ENCODE peak calls at places on chromosomes 5 and 9, in five cellular contexts. L is cardiac fibroblast, S is right cardiac atrium, A is coronary artery, T is HL-60. Z is an unnamed sample.

GRCh38 chr9:97723819-97724218 is 26.7 kb upstream of the XPA start:
- DNase-seq in L (no peak), S (no peak), A (no peak), T (no peak), Z (no peak)

GRCh38 chr5:937151-937924 is 44.7 kb downstream of the TRIP13 start:
- DNase-seq in L (no peak), S (peak), A (no peak), T (no peak), Z (no peak)

GRCh38 chr9:71485306-71485705 is 283.0 kb downstream of the CEMIP2 start:
- DNase-seq in L (no peak), S (no peak), A (no peak), T (no peak), Z (no peak)

GRCh38 chr9:127457191-127457878 is 6.0 kb downstream of the LRSAM1 start:
- DNase-seq in L (no peak), S (no peak), A (no peak), T (no peak), Z (no peak)

GRCh38 chr9:96758845-96759673 is 18.8 kb downstream of the ZNF510 start:
- DNase-seq in L (peak), S (no peak), A (no peak), T (no peak), Z (no peak)

GRCh38 chr5:2194949-2195348 is 312.2 kb upstream of the IRX4 start:
- DNase-seq in L (no peak), S (no peak), A (no peak), T (no peak), Z (no peak)

GRCh38 chr9:91305596-91305995 is 56.1 kb downstream of the AUH start:
- DNase-seq in L (no peak), S (no peak), A (no peak), T (no peak), Z (no peak)

GRCh38 chr5:77367733-77368132 is 124.4 kb downstream of the WDR41 start:
- DNase-seq in L (no peak), S (no peak), A (no peak), T (no peak), Z (peak)

GRCh38 chr5:124963236-124963929 is 216.9 kb upstream of the ZNF608 start:
- DNase-seq in L (peak), S (no peak), A (no peak), T (peak), Z (peak)

GRCh38 chr9:90965141-90965910 is 163.7 kb downstream of the SYK start:
- DNase-seq in L (peak), S (no peak), A (no peak), T (no peak), Z (no peak)

GRCh38 chr9:114869845-114870244 is 60.5 kb downstream of the TNFSF8 start:
- DNase-seq in L (no peak), S (no peak), A (no peak), T (no peak), Z (no peak)

GRCh38 chr9:108478871-108479332 is 376.9 kb downstream of the ACTL7B start:
- DNase-seq in L (peak), S (no peak), A (no peak), T (no peak), Z (peak)

GRCh38 chr5:171724771-171725609 is 60.6 kb upstream of the SMIM23 start:
- DNase-seq in L (no peak), S (no peak), A (no peak), T (no peak), Z (no peak)

GRCh38 chr9:123322771-123323481 is 33.1 kb upstream of the CRB2 start:
- DNase-seq in L (no peak), S (no peak), A (no peak), T (no peak), Z (no peak)

GRCh38 chr9:137269231-137269772 is 8.2 kb upstream of the TOR4A start:
- DNase-seq in L (no peak), S (peak), A (no peak), T (no peak), Z (peak)

GRCh38 chr9:123769723-123770122 is 160.2 kb downstream of the DENND1A start:
- DNase-seq in L (no peak), S (peak), A (no peak), T (no peak), Z (peak)

GRCh38 chr5:137186759-137187461 is 312.2 kb downstream of the SPOCK1 start:
- DNase-seq in L (peak), S (peak), A (no peak), T (no peak), Z (peak)

GRCh38 chr9:18935521-18935920 is 97.5 kb downstream of the SAXO1 start:
- DNase-seq in L (no peak), S (no peak), A (no peak), T (no peak), Z (peak)

GRCh38 chr9:5892456-5893133 is 1.9 kb downstream of the MLANA start:
- DNase-seq in L (no peak), S (no peak), A (no peak), T (no peak), Z (peak)

GRCh38 chr9:114893622-114894021 is 36.8 kb downstream of the TNFSF8 start:
- DNase-seq in L (no peak), S (no peak), A (no peak), T (no peak), Z (peak)

GRCh38 chr9:109383356-109383755 is 62.5 kb upstream of the EPB41L4B start:
- DNase-seq in L (no peak), S (no peak), A (no peak), T (no peak), Z (no peak)

GRCh38 chr9:91775011-91775707 is 174.9 kb downstream of the ROR2 start:
- DNase-seq in L (peak), S (peak), A (no peak), T (peak), Z (no peak)

GRCh38 chr5:150411245-150411979 is 1.3 kb downstream of the CD74 start:
- DNase-seq in L (no peak), S (peak), A (no peak), T (peak), Z (peak)

GRCh38 chr5:158746979-158747378 is 352.7 kb downstream of the EBF1 start:
- DNase-seq in L (no peak), S (no peak), A (no peak), T (no peak), Z (no peak)

GRCh38 chr9:14029811-14030210 is 284.1 kb downstream of the NFIB start:
- DNase-seq in L (no peak), S (no peak), A (no peak), T (no peak), Z (no peak)
- H3K4me3 ChIP-seq in L (no peak), S (peak), A (peak), T (no peak), Z (peak)

GRCh38 chr9:101957705-101958104 is 219.3 kb upstream of the GRIN3A start:
- DNase-seq in L (no peak), S (no peak), A (no peak), T (no peak), Z (no peak)
- H3K4me3 ChIP-seq in L (no peak), S (no peak), A (no peak), T (no peak), Z (no peak)

GRCh38 chr5:81575924-81576323 is 175.0 kb downstream of the SSBP2 start:
- DNase-seq in L (no peak), S (no peak), A (no peak), T (no peak), Z (no peak)
- H3K4me3 ChIP-seq in L (no peak), S (no peak), A (no peak), T (no peak), Z (no peak)

DNA sequence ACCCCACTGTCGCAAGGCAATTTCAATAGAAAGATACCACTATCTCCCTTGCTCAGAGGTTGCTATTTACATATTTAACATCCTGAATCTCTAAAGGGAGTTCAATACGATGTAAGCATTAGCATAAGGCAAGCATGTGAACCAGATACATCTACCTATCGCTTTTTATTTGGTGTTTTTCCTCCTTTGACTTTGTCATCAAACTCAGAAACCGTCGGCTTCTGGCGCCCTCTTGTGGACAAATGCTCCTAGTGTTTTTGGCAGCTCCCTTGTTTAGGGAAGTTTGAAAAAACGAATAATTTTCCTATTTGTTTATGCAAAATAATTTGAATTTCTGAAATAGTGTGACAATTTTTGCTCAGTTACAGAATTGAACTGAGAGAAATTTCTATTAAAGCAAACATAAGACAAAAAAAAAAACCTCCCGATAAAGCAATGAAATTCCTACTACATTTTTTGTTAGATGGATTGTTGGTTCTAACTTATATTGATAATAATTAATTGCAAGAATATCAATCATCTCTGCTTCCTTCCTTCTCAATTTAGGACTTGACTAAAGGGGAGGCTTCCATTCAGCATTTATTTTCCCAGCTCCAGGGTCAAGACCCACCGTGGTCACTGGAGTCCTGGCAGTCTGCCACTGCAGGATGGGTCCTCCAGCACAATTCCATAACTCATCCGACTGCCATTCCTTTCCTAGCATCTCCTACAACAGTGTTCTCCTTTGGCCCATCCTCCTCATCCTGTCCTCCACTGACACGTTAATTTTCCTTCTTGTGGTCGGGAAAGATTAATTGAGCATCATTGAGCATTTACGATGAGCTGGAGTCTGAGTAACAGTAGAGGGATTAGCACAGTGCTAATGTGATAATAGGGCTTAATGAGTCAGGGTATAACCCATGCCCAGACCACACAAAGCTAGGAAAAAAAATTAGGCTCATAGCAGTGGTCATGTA is 131.8 kb upstream of the CHD1 start:
- DNase-seq in L (peak), S (peak), A (no peak), T (peak), Z (peak)
- H3K4me3 ChIP-seq in L (no peak), S (no peak), A (no peak), T (no peak), Z (peak)

GRCh38 chr5:176630681-176631222 is 277 bp downstream of the EIF4E1B start:
- DNase-seq in L (no peak), S (peak), A (no peak), T (no peak), Z (no peak)

GRCh38 chr5:176629317-176629852 is 949 bp downstream of the SNCB start:
- DNase-seq in L (no peak), S (peak), A (no peak), T (no peak), Z (no peak)

GRCh38 chr5:176629853-176630680 is at the start of the genes EIF4E1B and SNCB:
- DNase-seq in L (peak), S (peak), A (no peak), T (no peak), Z (peak)

GRCh38 chr5:176632777-176633176 is 2.3 kb downstream of the EIF4E1B start:
- DNase-seq in L (no peak), S (peak), A (no peak), T (no peak), Z (no peak)

GRCh38 chr5:176631383-176631970 is 1.0 kb downstream of the EIF4E1B start:
- DNase-seq in L (no peak), S (no peak), A (no peak), T (no peak), Z (no peak)
- H3K4me3 ChIP-seq in L (no peak), S (no peak), A (no peak), T (no peak), Z (no peak)

GRCh38 chr5:55991768-55992486 is 2.8 kb downstream of the IL6ST start:
- DNase-seq in L (peak), S (no peak), A (no peak), T (no peak), Z (no peak)
- H3K4me3 ChIP-seq in L (peak), S (peak), A (peak), T (no peak), Z (peak)

GRCh38 chr5:176533390-176533789 is 3.8 kb downstream of the RNF44 start:
- DNase-seq in L (no peak), S (peak), A (no peak), T (peak), Z (no peak)

GRCh38 chr5:176535101-176535654 is 2.0 kb downstream of the RNF44 start:
- DNase-seq in L (no peak), S (no peak), A (no peak), T (no peak), Z (no peak)

GRCh38 chr5:176535655-176536131 is 1.5 kb downstream of the RNF44 start:
- DNase-seq in L (no peak), S (no peak), A (no peak), T (no peak), Z (no peak)

GRCh38 chr5:176533894-176534611 is 3.1 kb downstream of the RNF44 start:
- DNase-seq in L (no peak), S (peak), A (no peak), T (no peak), Z (no peak)

DNA sequence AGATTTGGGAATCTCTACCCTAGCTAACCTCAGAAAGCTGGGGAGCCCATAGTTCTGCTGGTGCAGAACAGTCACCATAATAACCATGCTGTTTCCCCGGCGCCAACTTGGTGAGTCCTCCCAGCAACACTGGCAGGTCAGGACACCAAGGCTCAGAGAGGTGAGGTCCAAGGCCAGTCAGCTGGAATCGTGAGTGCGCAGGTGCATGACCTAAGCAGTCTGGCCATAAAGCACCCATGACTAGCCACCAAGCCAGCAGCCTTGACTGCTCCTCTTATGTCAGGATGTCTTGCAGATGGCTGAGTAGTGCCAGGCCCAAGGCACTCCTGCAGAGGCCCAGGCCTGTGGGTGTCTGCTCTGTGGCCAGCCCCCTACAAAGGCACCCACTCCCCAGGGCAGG is 2.6 kb downstream of the RNF44 start:
- DNase-seq in L (no peak), S (no peak), A (no peak), T (no peak), Z (no peak)
- H3K4me3 ChIP-seq in L (no peak), S (no peak), A (peak), T (peak), Z (no peak)

GRCh38 chr9:84659273-84659672 is 10.3 kb upstream of the NTRK2 start:
- DNase-seq in L (no peak), S (no peak), A (no peak), T (no peak), Z (no peak)
- H3K4me3 ChIP-seq in L (no peak), S (no peak), A (no peak), T (no peak), Z (no peak)

GRCh38 chr9:113612216-113612747 is 148.8 kb downstream of the RGS3 start:
- DNase-seq in L (no peak), S (no peak), A (no peak), T (no peak), Z (no peak)

GRCh38 chr9:113611461-113612215 is 148.1 kb downstream of the RGS3 start:
- DNase-seq in L (no peak), S (no peak), A (no peak), T (no peak), Z (no peak)

GRCh38 chr9:113608082-113608685 is 144.7 kb downstream of the RGS3 start:
- DNase-seq in L (no peak), S (no peak), A (no peak), T (no peak), Z (no peak)

GRCh38 chr9:113612828-113613227 is 149.3 kb downstream of the RGS3 start:
- DNase-seq in L (no peak), S (no peak), A (no peak), T (no peak), Z (no peak)

GRCh38 chr9:113609562-113610318 is 146.2 kb downstream of the RGS3 start:
- DNase-seq in L (peak), S (peak), A (peak), T (no peak), Z (no peak)
- H3K4me3 ChIP-seq in L (no peak), S (no peak), A (no peak), T (no peak), Z (no peak)